ENCODE peak calls at places on chromosomes 7 and 10, in ten cellular contexts. O, C, I, L, R, J, F, M, H and Q are unnamed samples.

GRCh38 chr7:92409357-92409756 is 37.9 kb upstream of the GATAD1 start:
- DNase-seq in O (no peak), C (no peak), I (no peak), L (no peak), R (no peak), J (no peak), F (no peak), M (no peak), H (no peak), Q (no peak)

GRCh38 chr10:47040041-47040491 is 128.8 kb downstream of the PTPN20 start:
- DNase-seq in O (no peak), C (no peak), I (no peak), L (no peak), R (no peak), J (no peak), F (no peak), M (no peak), H (peak), Q (no peak)

GRCh38 chr7:127940365-127941160 is 90.7 kb downstream of the LRRC4 start:
- DNase-seq in O (no peak), C (no peak), I (no peak), L (no peak), R (no peak), J (no peak), F (no peak), M (no peak), H (no peak), Q (no peak)

GRCh38 chr7:136063337-136063666 is 86.1 kb upstream of the MTPN start:
- DNase-seq in O (no peak), C (no peak), I (no peak), L (no peak), R (no peak), J (no peak), F (no peak), M (no peak), H (no peak), Q (no peak)

GRCh38 chr10:48194830-48195229 is 79.7 kb downstream of the FRMPD2 start:
- DNase-seq in O (no peak), C (no peak), I (peak), L (no peak), R (no peak), J (no peak), F (no peak), M (no peak), H (no peak), Q (no peak)

GRCh38 chr10:133187091-133187905 is 27.3 kb downstream of the KNDC1 start:
- DNase-seq in O (no peak), C (no peak), I (no peak), L (no peak), R (no peak), J (no peak), F (no peak), M (no peak), H (no peak), Q (no peak)

GRCh38 chr10:125021686-125022374 is 79.9 kb downstream of the ZRANB1 start:
- DNase-seq in O (no peak), C (no peak), I (no peak), L (no peak), R (no peak), J (no peak), F (no peak), M (no peak), H (no peak), Q (no peak)

GRCh38 chr7:87318741-87319140 is 26.7 kb upstream of the CROT start:
- DNase-seq in O (no peak), C (no peak), I (no peak), L (no peak), R (no peak), J (no peak), F (no peak), M (no peak), H (no peak), Q (no peak)

GRCh38 chr10:118483496-118483895 is 112.0 kb downstream of the PRLHR start:
- DNase-seq in O (peak), C (no peak), I (no peak), L (no peak), R (no peak), J (no peak), F (no peak), M (no peak), H (no peak), Q (no peak)

GRCh38 chr7:31875424-31875823 is 188.4 kb downstream of the PPP1R17 start:
- DNase-seq in O (no peak), C (peak), I (no peak), L (no peak), R (no peak), J (no peak), F (no peak), M (no peak), H (no peak), Q (no peak)

GRCh38 chr7:152086513-152086912 is 61.0 kb downstream of the GALNT11 start:
- DNase-seq in O (no peak), C (no peak), I (no peak), L (no peak), R (no peak), J (no peak), F (no peak), M (no peak), H (no peak), Q (no peak)

GRCh38 chr7:56079450-56080185 is 13.1 kb downstream of the PHKG1 start:
- DNase-seq in O (no peak), C (peak), I (no peak), L (peak), R (no peak), J (peak), F (peak), M (no peak), H (peak), Q (peak)

GRCh38 chr7:33692956-33693355 is 212.4 kb upstream of the BMPER start:
- DNase-seq in O (no peak), C (no peak), I (no peak), L (peak), R (no peak), J (no peak), F (no peak), M (no peak), H (no peak), Q (no peak)

GRCh38 chr10:116947838-116948529 is 57.0 kb downstream of the SHTN1 start:
- DNase-seq in O (no peak), C (no peak), I (peak), L (peak), R (no peak), J (no peak), F (no peak), M (no peak), H (no peak), Q (no peak)

GRCh38 chr10:79434223-79434687 is 11.2 kb downstream of the ZCCHC24 start:
- DNase-seq in O (peak), C (no peak), I (no peak), L (peak), R (no peak), J (no peak), F (no peak), M (no peak), H (no peak), Q (no peak)

GRCh38 chr7:24821045-24821853 is 64.0 kb upstream of the GSDME start:
- DNase-seq in O (peak), C (peak), I (peak), L (peak), R (peak), J (peak), F (no peak), M (no peak), H (no peak), Q (peak)

GRCh38 chr7:20076835-20077234 is 140.3 kb downstream of the MACC1 start:
- DNase-seq in O (no peak), C (no peak), I (no peak), L (no peak), R (no peak), J (no peak), F (no peak), M (no peak), H (no peak), Q (no peak)

GRCh38 chr7:87581723-87582122 is 19.0 kb downstream of the ABCB1 start:
- DNase-seq in O (no peak), C (no peak), I (no peak), L (no peak), R (no peak), J (no peak), F (no peak), M (no peak), H (no peak), Q (no peak)

DNA sequence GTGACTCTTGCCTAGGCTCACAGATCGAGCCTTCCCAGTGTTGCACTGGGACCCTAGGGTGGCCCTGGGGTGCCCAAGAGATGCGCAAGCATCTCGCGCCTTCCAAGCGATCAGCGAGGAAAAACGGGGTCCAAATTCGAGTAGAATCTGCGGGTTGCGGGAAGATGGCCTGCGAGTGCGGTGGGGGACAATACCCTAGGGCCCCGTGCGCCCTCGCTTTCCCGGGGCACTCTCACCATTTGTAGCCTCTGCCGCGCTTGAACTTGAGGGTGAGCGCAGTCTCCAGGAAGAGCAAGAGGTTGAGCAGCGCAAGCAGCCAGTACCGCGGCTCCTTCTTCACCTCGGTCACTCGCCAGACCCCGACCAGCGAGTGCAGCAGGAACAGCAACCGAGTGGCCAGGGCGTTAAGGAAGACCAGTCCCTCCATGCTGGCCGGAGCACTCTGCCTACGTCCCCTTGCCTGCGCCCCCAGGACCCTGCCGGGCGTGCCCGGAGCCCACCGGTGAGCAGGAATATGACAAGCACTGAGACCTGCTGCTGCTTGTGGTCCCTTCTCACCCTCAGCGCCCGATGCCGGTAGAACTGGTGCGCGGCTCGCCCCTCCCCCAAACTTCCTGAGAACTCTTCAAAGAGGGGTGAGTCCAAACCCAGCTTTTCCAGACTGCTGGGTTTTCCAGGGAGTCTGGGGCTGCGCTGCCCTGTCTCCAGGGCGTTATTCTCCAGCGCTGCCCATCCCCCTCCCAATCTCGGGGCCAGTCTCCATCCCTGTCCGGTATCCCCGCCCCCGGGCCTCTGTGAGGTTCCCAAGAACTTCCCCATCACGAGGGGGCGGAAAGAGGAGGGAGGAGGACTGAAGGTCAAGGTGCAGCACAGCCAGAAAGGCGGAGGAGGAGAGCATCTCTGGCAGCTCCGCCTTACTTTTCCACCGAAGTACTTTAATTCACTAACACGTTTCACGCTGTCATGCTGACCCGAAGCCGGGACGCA is at the start of gene TMEM26:
- DNase-seq in O (peak), C (no peak), I (peak), L (peak), R (no peak), J (peak), F (peak), M (no peak), H (no peak), Q (no peak)
- TF ChIP-seq CTCF in O (no peak), C (no peak), I (no peak), L (no peak), R (no peak), J (no peak), F (no peak), M (no peak), H (no peak), Q (no peak)

GRCh38 chr7:37193087-37193774 is 255.4 kb downstream of the ELMO1 start:
- DNase-seq in O (no peak), C (no peak), I (no peak), L (no peak), R (no peak), J (no peak), F (no peak), M (no peak), H (no peak), Q (no peak)
- TF ChIP-seq POLR2A in O (no peak), C (no peak), I (no peak), L (no peak), R (no peak), J (no peak), F (no peak), M (no peak), H (no peak), Q (no peak)

DNA sequence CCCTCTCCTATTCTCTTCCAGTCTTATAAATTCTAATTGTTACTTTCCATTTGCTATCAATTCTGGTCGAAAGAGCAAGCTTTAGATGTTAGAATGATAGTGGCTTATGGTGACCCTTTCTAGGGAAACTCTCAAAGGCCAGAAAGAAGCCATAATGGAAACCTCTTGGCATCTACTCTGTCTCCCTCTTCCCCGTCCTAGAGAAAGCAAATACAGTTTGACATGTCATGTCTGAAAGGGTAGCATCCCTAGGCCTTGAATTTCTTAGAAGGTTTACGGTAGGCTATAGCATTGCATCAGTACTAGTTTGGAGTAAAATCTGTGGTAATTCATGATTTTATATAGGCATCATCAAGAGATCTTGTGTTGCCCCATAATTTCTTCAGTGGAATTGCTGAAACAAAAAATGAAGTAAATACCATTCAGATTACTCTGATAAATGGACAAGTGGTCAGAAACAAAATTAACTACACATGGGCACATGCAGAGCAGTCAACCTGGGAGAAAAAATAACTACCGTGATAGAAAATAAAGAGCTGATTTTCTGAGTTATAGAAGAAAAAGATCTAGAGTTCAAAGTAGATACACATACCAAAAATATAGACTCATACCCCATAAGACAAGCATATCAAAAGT is 4.4 kb downstream of the PRKAR2B start:
- DNase-seq in O (no peak), C (no peak), I (no peak), L (no peak), R (no peak), J (no peak), F (no peak), M (no peak), H (no peak), Q (no peak)
- TF ChIP-seq CTCF in O (no peak), C (no peak), I (no peak), L (no peak), R (no peak), J (no peak), F (no peak), M (no peak), H (no peak), Q (no peak)

GRCh38 chr7:150992051-150992640 is 1.3 kb downstream of the NOS3 start:
- DNase-seq in O (no peak), C (no peak), I (no peak), L (no peak), R (no peak), J (no peak), F (no peak), M (no peak), H (no peak), Q (no peak)

GRCh38 chr7:150994141-150994837 is 3.5 kb downstream of the NOS3 start:
- DNase-seq in O (peak), C (no peak), I (no peak), L (no peak), R (no peak), J (no peak), F (no peak), M (no peak), H (no peak), Q (no peak)

GRCh38 chr7:150992833-150993302 is 2.1 kb downstream of the NOS3 start:
- DNase-seq in O (peak), C (no peak), I (no peak), L (no peak), R (no peak), J (no peak), F (peak), M (no peak), H (no peak), Q (no peak)

GRCh38 chr7:150994838-150995510 is 4.2 kb downstream of the NOS3 start:
- DNase-seq in O (no peak), C (no peak), I (no peak), L (no peak), R (no peak), J (no peak), F (no peak), M (no peak), H (no peak), Q (no peak)

DNA sequence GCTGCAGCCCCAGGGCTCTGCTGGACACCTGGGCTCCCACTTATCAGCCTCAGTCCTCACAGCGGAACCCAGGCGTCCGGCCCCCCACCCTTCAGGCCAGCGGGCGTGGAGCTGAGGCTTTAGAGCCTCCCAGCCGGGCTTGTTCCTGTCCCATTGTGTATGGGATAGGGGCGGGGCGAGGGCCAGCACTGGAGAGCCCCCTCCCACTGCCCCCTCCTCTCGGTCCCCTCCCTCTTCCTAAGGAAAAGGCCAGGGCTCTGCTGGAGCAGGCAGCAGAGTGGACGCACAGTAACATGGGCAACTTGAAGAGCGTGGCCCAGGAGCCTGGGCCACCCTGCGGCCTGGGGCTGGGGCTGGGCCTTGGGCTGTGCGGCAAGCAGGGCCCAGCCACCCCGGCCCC is 2.7 kb downstream of the NOS3 start:
- DNase-seq in O (no peak), C (no peak), I (no peak), L (no peak), R (no peak), J (no peak), F (no peak), M (no peak), H (no peak), Q (no peak)
- TF ChIP-seq POLR2A in O (no peak), C (no peak), I (no peak), L (no peak), R (no peak), J (no peak), F (no peak), M (no peak), H (no peak), Q (no peak)

DNA sequence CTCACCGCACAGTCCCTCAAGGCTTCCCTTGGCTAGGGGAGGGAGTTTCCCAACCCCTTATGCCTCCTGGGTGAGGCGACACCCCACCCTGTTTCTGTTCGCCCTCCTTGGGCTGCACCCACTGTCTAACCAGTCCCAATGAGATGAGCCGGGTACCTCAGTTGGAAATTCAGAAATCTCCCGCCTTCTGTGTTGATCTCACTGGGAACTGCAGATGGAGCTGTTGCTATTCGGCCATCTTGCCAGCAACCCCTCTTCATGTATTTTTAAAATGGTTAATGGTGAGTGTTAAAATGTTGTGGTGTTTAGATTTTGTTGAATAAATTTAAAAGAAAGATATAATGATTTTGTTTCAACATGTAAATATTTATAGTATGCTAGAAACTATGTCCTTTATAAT is 22.0 kb downstream of the UMAD1 start:
- DNase-seq in O (no peak), C (no peak), I (no peak), L (peak), R (no peak), J (no peak), F (peak), M (no peak), H (no peak), Q (no peak)
- TF ChIP-seq CTCF in O (peak), C (peak), I (peak), L (peak), R (no peak), J (no peak), F (peak), M (no peak), H (no peak), Q (no peak)

GRCh38 chr10:131934769-131935168 is 34.0 kb downstream of the PPP2R2D start:
- DNase-seq in O (no peak), C (no peak), I (no peak), L (no peak), R (no peak), J (no peak), F (no peak), M (no peak), H (no peak), Q (no peak)
- TF ChIP-seq POLR2A in O (no peak), C (no peak), I (no peak), L (no peak), R (no peak), J (no peak), F (no peak), M (no peak), H (no peak), Q (no peak)